ENCODE peak calls at places on chromosomes 16 and 17, in nine cellular contexts. N, V, M, E, O, G, B, Y and F are unnamed samples.

GRCh38 chr17:69326302-69327059 is 452 bp downstream of the ABCA5 start:
- DNase-seq in N (no peak), V (no peak), M (peak), E (no peak), O (no peak), G (peak), B (no peak), Y (peak), F (no peak)

GRCh38 chr16:27234603-27235002 is 31.3 kb downstream of the KDM8 start:
- DNase-seq in N (no peak), V (no peak), M (no peak), E (no peak), O (no peak), G (no peak), B (no peak), Y (no peak), F (no peak)

GRCh38 chr17:49287481-49287880 is 56.9 kb upstream of the PHOSPHO1 start:
- DNase-seq in N (no peak), V (no peak), M (no peak), E (no peak), O (no peak), G (no peak), B (no peak), Y (no peak), F (no peak)

GRCh38 chr17:59846391-59847165 is 46.2 kb downstream of the TUBD1 start:
- DNase-seq in N (peak), V (peak), M (peak), E (peak), O (no peak), G (peak), B (peak), Y (peak), F (peak)

GRCh38 chr17:15463363-15463762 is 4.1 kb downstream of the CDRT4 start:
- DNase-seq in N (peak), V (peak), M (peak), E (peak), O (peak), G (peak), B (peak), Y (no peak), F (peak)

GRCh38 chr16:85707528-85708095 is 18.9 kb upstream of the GINS2 start:
- DNase-seq in N (no peak), V (no peak), M (no peak), E (no peak), O (no peak), G (no peak), B (no peak), Y (no peak), F (no peak)

GRCh38 chr17:41324180-41325075 is 8.9 kb upstream of the KRTAP17-1 start:
- DNase-seq in N (peak), V (no peak), M (no peak), E (no peak), O (peak), G (no peak), B (peak), Y (peak), F (no peak)

GRCh38 chr16:68737046-68737729 is at the start of gene CDH1:
- DNase-seq in N (peak), V (no peak), M (no peak), E (no peak), O (peak), G (no peak), B (peak), Y (peak), F (no peak)

GRCh38 chr16:55478827-55479559 is at the start of gene MMP2:
- DNase-seq in N (peak), V (peak), M (peak), E (peak), O (peak), G (peak), B (no peak), Y (no peak), F (no peak)

GRCh38 chr16:349211-349610 is 3.3 kb downstream of the AXIN1 start:
- DNase-seq in N (no peak), V (no peak), M (no peak), E (no peak), O (no peak), G (no peak), B (no peak), Y (no peak), F (no peak)

GRCh38 chr16:84751241-84751640 is 51.4 kb downstream of the USP10 start:
- DNase-seq in N (no peak), V (no peak), M (no peak), E (no peak), O (no peak), G (no peak), B (no peak), Y (no peak), F (no peak)

GRCh38 chr17:9002236-9002609 is 19.1 kb upstream of the NTN1 start:
- DNase-seq in N (peak), V (no peak), M (no peak), E (no peak), O (peak), G (no peak), B (no peak), Y (peak), F (no peak)

GRCh38 chr17:57158795-57159194 is 73.7 kb downstream of the AKAP1 start:
- DNase-seq in N (no peak), V (no peak), M (no peak), E (no peak), O (no peak), G (no peak), B (no peak), Y (no peak), F (no peak)

GRCh38 chr17:61833536-61834203 is 29.7 kb downstream of the BRIP1 start:
- DNase-seq in N (peak), V (no peak), M (peak), E (peak), O (no peak), G (peak), B (no peak), Y (peak), F (peak)

GRCh38 chr17:73278465-73279453 is 17.1 kb upstream of the CPSF4L start:
- DNase-seq in N (no peak), V (no peak), M (peak), E (peak), O (no peak), G (peak), B (peak), Y (no peak), F (no peak)

GRCh38 chr17:76612977-76613851 is 27.6 kb upstream of the ST6GALNAC2 start:
- DNase-seq in N (peak), V (no peak), M (no peak), E (peak), O (peak), G (no peak), B (peak), Y (peak), F (no peak)

GRCh38 chr16:14362774-14363371 is 267.2 kb downstream of the PARN start:
- DNase-seq in N (no peak), V (no peak), M (peak), E (peak), O (no peak), G (peak), B (no peak), Y (peak), F (no peak)

GRCh38 chr16:70714526-70715112 is 28.8 kb upstream of the MTSS2 start:
- DNase-seq in N (no peak), V (no peak), M (no peak), E (no peak), O (no peak), G (no peak), B (no peak), Y (no peak), F (no peak)

GRCh38 chr16:19167710-19168172 is 299 bp upstream of the SYT17 start:
- DNase-seq in N (peak), V (peak), M (peak), E (peak), O (peak), G (peak), B (peak), Y (peak), F (no peak)

DNA sequence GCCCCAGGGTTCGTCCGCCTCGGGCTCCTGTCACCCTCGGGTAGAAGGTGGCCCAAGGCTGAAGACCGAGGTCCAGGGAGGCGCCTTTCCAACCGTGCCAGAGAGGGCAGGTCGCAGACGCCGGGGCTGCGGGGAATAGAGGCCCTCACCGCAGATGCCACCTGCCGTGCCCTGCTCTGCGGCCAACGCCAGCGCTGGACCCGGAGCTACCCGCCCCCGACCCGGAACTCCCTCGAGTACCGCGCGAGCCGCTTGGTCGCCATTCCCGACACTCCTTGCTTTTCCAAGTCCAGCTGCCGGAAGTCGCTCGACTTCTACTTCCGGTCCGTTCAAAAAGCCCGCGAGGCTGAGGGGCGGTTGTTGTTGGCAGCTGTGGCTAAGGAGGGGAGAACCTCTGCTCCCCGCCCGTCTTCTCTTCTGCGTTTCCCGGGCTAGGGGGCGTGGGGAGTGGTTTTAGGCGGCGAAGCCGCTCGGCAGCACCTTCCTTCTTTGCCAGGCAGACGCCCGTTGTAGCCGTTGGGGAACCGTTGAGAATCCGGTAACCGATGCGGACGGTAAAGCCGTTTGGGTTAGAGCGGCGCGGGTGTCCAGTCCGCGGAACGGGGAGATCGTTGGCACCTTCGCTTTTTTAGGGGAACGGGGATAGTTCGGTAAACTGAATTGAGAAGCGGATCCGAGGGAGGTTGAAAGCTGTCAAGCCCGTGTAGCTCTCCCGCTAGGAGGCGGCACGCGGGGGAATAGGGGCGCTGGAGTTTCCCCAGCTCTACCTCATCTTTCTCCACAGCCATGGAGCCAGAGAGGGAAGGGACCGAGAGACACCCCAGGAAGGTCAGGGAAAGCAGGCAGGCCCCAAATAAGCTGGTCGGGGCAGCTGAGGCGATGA is at the start of the genes ERI2 and REXO5:
- DNase-seq in N (peak), V (peak), M (peak), E (peak), O (peak), G (peak), B (peak), Y (peak), F (peak)
- TF ChIP-seq CTCF in N (peak), V (peak), M (peak), E (peak), O (no peak), G (peak), B (peak), Y (no peak), F (peak)

DNA sequence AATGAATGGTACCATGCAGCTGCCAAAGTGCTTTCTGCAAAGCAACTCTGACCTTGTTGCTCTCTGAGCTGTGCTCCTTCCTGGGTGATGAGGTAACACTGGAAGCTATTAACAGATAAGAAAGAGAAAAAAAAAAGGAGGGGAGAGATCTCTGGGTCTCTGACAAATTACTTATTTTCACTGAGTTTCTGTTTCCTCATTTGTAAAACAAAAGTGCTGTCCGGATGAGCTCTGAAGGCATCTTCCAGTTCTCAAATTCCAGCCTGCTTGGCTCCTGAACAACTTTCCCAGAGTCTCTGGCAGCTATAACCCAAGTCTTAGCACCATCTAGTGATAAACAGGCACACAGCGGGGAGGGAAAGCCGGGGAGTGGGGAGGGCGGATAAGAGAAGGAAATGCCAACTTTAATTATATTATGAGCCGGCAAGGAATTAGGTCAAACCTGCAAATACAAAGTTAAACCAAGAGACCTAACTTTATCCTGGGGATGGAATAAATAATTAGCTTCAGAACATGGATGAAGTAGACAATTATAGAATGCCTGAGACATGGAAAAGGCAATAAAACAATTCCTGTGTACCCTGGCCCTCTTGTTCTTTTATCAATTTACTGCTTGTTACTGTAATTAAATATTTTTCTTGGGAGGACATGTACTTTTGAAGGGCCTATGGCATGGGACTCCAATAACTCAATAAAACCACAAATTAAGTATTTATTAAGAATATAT is 61.3 kb upstream of the KIFC3 start:
- DNase-seq in N (peak), V (peak), M (peak), E (peak), O (peak), G (peak), B (peak), Y (peak), F (peak)
- TF ChIP-seq CTCF in N (peak), V (peak), M (peak), E (peak), O (no peak), G (peak), B (peak), Y (peak), F (peak)

DNA sequence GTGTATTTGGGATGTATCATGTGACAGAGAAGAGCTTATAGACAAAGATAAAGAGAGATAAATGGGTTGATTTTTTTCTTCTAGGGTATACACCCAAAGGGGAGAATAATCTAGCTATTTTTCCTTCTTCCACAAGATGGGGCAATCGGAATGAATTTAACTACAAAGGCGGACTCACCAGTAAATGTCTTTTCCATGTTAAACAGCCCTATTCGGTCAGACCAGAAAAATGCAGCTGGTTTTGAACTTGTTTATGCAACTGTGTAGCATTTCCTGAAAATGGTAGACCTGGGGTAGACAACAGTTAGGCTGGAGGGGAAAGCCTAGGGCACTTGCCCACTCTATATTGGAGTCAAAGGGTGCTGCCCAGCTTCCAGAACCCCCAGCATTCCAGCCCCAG is 477.1 kb downstream of the TOX3 start:
- DNase-seq in N (peak), V (no peak), M (peak), E (peak), O (no peak), G (peak), B (no peak), Y (peak), F (no peak)
- TF ChIP-seq CTCF in N (peak), V (peak), M (peak), E (peak), O (peak), G (no peak), B (peak), Y (no peak), F (no peak)

GRCh38 chr16:67017810-67018488 is 11.0 kb upstream of the CBFB start:
- DNase-seq in N (peak), V (peak), M (peak), E (peak), O (peak), G (peak), B (peak), Y (peak), F (peak)
- TF ChIP-seq CTCF in N (peak), V (peak), M (peak), E (peak), O (peak), G (peak), B (peak), Y (peak), F (peak)

GRCh38 chr17:45973099-45973838 is 25.8 kb upstream of the STH start:
- DNase-seq in N (no peak), V (peak), M (no peak), E (no peak), O (no peak), G (no peak), B (peak), Y (no peak), F (no peak)

GRCh38 chr17:45972531-45972930 is 26.5 kb upstream of the STH start:
- DNase-seq in N (no peak), V (no peak), M (no peak), E (no peak), O (no peak), G (no peak), B (no peak), Y (no peak), F (no peak)

GRCh38 chr17:45969726-45970125 is 29.3 kb upstream of the STH start:
- DNase-seq in N (no peak), V (no peak), M (no peak), E (no peak), O (no peak), G (no peak), B (no peak), Y (no peak), F (no peak)

GRCh38 chr17:45970659-45971058 is 28.4 kb upstream of the STH start:
- DNase-seq in N (no peak), V (no peak), M (no peak), E (no peak), O (no peak), G (no peak), B (no peak), Y (no peak), F (no peak)

GRCh38 chr17:45971698-45972141 is 27.3 kb upstream of the STH start:
- DNase-seq in N (peak), V (no peak), M (no peak), E (no peak), O (peak), G (no peak), B (no peak), Y (no peak), F (no peak)
- TF ChIP-seq CTCF in N (peak), V (no peak), M (no peak), E (peak), O (peak), G (no peak), B (no peak), Y (no peak), F (no peak)

DNA sequence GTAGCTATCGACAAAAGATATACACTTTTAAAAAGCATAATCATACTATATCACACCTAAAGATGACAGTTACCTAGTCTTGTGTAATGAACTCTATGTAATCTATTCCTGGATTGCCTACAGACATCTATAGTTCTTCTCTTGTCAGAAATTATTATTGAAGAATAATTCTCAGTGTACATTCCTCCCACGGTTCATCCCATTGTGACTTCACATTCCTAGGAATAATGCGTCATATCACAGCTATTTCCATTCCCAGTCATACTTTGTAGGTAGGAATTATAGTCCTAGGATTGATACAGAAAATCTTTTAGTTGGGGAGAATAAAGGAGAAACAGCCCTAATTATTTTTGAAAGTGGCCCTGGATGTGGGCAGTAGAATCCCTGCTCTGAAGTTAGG is 44.0 kb upstream of the ABCC11 start:
- DNase-seq in N (no peak), V (no peak), M (peak), E (peak), O (no peak), G (peak), B (no peak), Y (peak), F (no peak)
- TF ChIP-seq CTCF in N (no peak), V (no peak), M (no peak), E (no peak), O (no peak), G (no peak), B (no peak), Y (no peak), F (no peak)

GRCh38 chr16:12901204-12901596 is 198 bp upstream of the SHISA9 start:
- DNase-seq in N (peak), V (no peak), M (no peak), E (no peak), O (peak), G (no peak), B (no peak), Y (peak), F (no peak)
- TF ChIP-seq CTCF in N (peak), V (no peak), M (no peak), E (no peak), O (no peak), G (no peak), B (no peak), Y (no peak), F (no peak)

GRCh38 chr17:29627951-29628350 is 5.2 kb upstream of the CORO6 start:
- DNase-seq in N (no peak), V (no peak), M (no peak), E (no peak), O (no peak), G (no peak), B (no peak), Y (no peak), F (no peak)

GRCh38 chr17:29623283-29623647 is 553 bp upstream of the CORO6 start:
- DNase-seq in N (peak), V (no peak), M (no peak), E (no peak), O (no peak), G (no peak), B (no peak), Y (no peak), F (no peak)

GRCh38 chr17:29624586-29624985 is 1.9 kb upstream of the CORO6 start:
- DNase-seq in N (no peak), V (no peak), M (no peak), E (no peak), O (no peak), G (no peak), B (no peak), Y (no peak), F (no peak)

GRCh38 chr17:29622337-29623282 is at the start of gene CORO6:
- DNase-seq in N (peak), V (peak), M (peak), E (peak), O (peak), G (peak), B (no peak), Y (no peak), F (no peak)

GRCh38 chr17:29625037-29625750 is 2.5 kb upstream of the CORO6 start:
- DNase-seq in N (peak), V (peak), M (peak), E (no peak), O (no peak), G (peak), B (no peak), Y (no peak), F (no peak)
- TF ChIP-seq CTCF in N (peak), V (no peak), M (peak), E (no peak), O (no peak), G (no peak), B (no peak), Y (no peak), F (peak)

DNA sequence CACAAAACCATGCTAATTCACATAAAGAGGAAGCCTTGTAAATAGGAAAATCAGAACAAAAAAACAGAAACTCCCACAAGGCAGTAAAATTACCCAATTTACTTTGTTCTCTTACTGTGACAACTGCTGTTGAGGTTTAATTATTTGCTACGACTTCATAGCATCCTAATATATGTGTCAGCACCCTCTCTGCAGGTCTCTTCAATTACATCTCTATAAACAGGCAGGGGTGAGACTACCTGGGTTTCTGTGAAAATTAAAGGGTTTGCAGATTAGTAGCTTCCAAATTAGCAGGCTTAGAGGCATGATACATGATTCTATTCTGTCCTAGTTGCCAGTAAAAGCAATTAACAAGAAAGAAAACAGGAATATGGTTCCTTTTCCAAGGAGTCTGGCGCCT is 2.6 kb downstream of the WDR59 start:
- DNase-seq in N (no peak), V (no peak), M (no peak), E (no peak), O (no peak), G (no peak), B (no peak), Y (no peak), F (no peak)
- TF ChIP-seq CTCF in N (peak), V (no peak), M (no peak), E (no peak), O (no peak), G (no peak), B (no peak), Y (no peak), F (no peak)